ENCODE peak calls at places on chromosomes 11 and 22, in four cellular contexts. G is ovary, O is uterus, T is GM06990. K is an unnamed sample.

GRCh38 chr11:111540921-111541208 is 345 bp downstream of the LAYN start:
- DNase-seq in O (no peak), G (no peak), T (no peak), K (no peak)

GRCh38 chr11:108758458-108758857 is 93.6 kb downstream of the DDX10 start:
- DNase-seq in G (no peak), T (no peak), O (no peak), K (no peak)

GRCh38 chr11:69212121-69213110 is 56.7 kb downstream of the SMIM38 start:
- DNase-seq in O (no peak), T (no peak), G (no peak), K (no peak)

GRCh38 chr11:69150175-69150574 is 5.6 kb upstream of the SMIM38 start:
- DNase-seq in O (no peak), G (no peak), T (no peak), K (no peak)

GRCh38 chr22:46019351-46019750 is 42.4 kb upstream of the WNT7B start:
- DNase-seq in O (no peak), T (no peak), G (peak), K (no peak)

GRCh38 chr11:20754957-20755356 is 85.6 kb downstream of the NELL1 start:
- DNase-seq in G (no peak), O (no peak), T (no peak), K (no peak)

GRCh38 chr11:98964146-98964545 is 56.6 kb upstream of the CNTN5 start:
- DNase-seq in O (no peak), T (no peak), G (no peak), K (no peak)

GRCh38 chr11:116472661-116473060 is 300.1 kb downstream of the BUD13 start:
- DNase-seq in T (no peak), O (peak), G (no peak), K (no peak)

GRCh38 chr11:12048936-12049790 is 40.7 kb upstream of the DKK3 start:
- DNase-seq in G (no peak), O (no peak), T (no peak), K (no peak)

GRCh38 chr11:12680246-12680939 is 6.2 kb downstream of the TEAD1 start:
- DNase-seq in O (peak), T (no peak), G (peak), K (peak)

GRCh38 chr22:20130739-20131592 is 638 bp upstream of the ZDHHC8 start:
- DNase-seq in T (peak), G (peak), O (peak), K (no peak)

GRCh38 chr11:116217006-116217405 is 555.8 kb downstream of the BUD13 start:
- DNase-seq in T (no peak), O (no peak), G (no peak), K (no peak)

GRCh38 chr11:61486779-61487178 is 21.8 kb upstream of the LRRC10B start:
- DNase-seq in T (no peak), O (no peak), G (no peak), K (no peak)

GRCh38 chr11:129192150-129192549 is at the start of gene ARHGAP32:
- DNase-seq in O (no peak), G (no peak), T (no peak), K (no peak)

GRCh38 chr11:64244966-64245365 is 1.8 kb downstream of the PPP1R14B start:
- DNase-seq in O (no peak), T (no peak), G (no peak), K (no peak)

GRCh38 chr22:26975865-26976264 is 318.5 kb downstream of the MIAT start:
- DNase-seq in O (no peak), G (no peak), T (no peak), K (no peak)

GRCh38 chr22:49437956-49438355 is 389.7 kb downstream of the BRD1 start:
- DNase-seq in T (no peak), G (no peak), O (no peak), K (no peak)

GRCh38 chr11:112352907-112353306 is 92.2 kb upstream of the PLET1 start:
- DNase-seq in O (no peak), T (no peak), G (no peak), K (no peak)

GRCh38 chr11:15006139-15006759 is 34.1 kb upstream of the CALCA start:
- DNase-seq in T (peak), O (no peak), G (no peak), K (peak)

GRCh38 chr11:57345555-57346151 is 7.5 kb downstream of the P2RX3 start:
- DNase-seq in O (peak), T (no peak), G (peak), K (peak)

GRCh38 chr11:93155738-93156137 is 42.1 kb downstream of the SLC36A4 start:
- DNase-seq in G (no peak), T (no peak), O (no peak), K (no peak)

GRCh38 chr11:76156971-76157427 is 49.3 kb downstream of the WNT11 start:
- DNase-seq in T (no peak), O (no peak), G (no peak), K (no peak)

GRCh38 chr11:13928566-13929251 is 33.8 kb upstream of the SPON1 start:
- DNase-seq in G (peak), T (no peak), O (no peak), K (no peak)

GRCh38 chr11:13859986-13860385 is 102.5 kb upstream of the SPON1 start:
- DNase-seq in G (no peak), O (no peak), T (no peak), K (no peak)

GRCh38 chr22:17198188-17199130 is 20.8 kb downstream of the ADA2 start:
- DNase-seq in T (no peak), O (peak), G (no peak), K (no peak)

GRCh38 chr11:19828382-19829108 is 115.9 kb downstream of the NAV2 start:
- DNase-seq in T (peak), O (no peak), G (no peak), K (peak)

GRCh38 chr11:58524232-58525036 is 16.5 kb upstream of the OR5B21 start:
- DNase-seq in O (peak), G (peak), T (no peak), K (peak)

GRCh38 chr11:115759622-115760527 is 255.7 kb upstream of the CADM1 start:
- DNase-seq in G (peak), T (no peak), O (peak), K (no peak)

GRCh38 chr11:132177106-132177505 is 806.7 kb downstream of the NTM start:
- DNase-seq in O (no peak), G (no peak), T (no peak), K (no peak)

GRCh38 chr22:33544707-33545106 is 375.6 kb downstream of the LARGE1 start:
- DNase-seq in O (no peak), T (no peak), G (no peak), K (no peak)

GRCh38 chr11:13320688-13321087 is 43.1 kb downstream of the BMAL1 start:
- DNase-seq in G (no peak), O (no peak), T (no peak), K (no peak)

GRCh38 chr22:50250555-50251471 is at the start of gene HDAC10:
- DNase-seq in T (peak), G (peak), O (peak), K (no peak)

GRCh38 chr22:33247758-33248157 is 189.6 kb upstream of the SYN3 start:
- DNase-seq in O (no peak), G (no peak), T (peak), K (no peak)

GRCh38 chr11:131066551-131066950 is 150.3 kb upstream of the SNX19 start:
- DNase-seq in T (no peak), O (no peak), G (no peak), K (no peak)

GRCh38 chr11:9493492-9493891 is 32.7 kb downstream of the ZNF143 start:
- DNase-seq in T (no peak), O (no peak), G (no peak), K (no peak)

GRCh38 chr11:81004576-81004975 is 1563.7 kb upstream of the TENM4 start:
- DNase-seq in G (no peak), O (no peak), T (no peak), K (no peak)

GRCh38 chr11:36361901-36362391 is 65.9 kb downstream of the PRR5L start:
- DNase-seq in T (no peak), O (no peak), G (peak), K (no peak)

DNA sequence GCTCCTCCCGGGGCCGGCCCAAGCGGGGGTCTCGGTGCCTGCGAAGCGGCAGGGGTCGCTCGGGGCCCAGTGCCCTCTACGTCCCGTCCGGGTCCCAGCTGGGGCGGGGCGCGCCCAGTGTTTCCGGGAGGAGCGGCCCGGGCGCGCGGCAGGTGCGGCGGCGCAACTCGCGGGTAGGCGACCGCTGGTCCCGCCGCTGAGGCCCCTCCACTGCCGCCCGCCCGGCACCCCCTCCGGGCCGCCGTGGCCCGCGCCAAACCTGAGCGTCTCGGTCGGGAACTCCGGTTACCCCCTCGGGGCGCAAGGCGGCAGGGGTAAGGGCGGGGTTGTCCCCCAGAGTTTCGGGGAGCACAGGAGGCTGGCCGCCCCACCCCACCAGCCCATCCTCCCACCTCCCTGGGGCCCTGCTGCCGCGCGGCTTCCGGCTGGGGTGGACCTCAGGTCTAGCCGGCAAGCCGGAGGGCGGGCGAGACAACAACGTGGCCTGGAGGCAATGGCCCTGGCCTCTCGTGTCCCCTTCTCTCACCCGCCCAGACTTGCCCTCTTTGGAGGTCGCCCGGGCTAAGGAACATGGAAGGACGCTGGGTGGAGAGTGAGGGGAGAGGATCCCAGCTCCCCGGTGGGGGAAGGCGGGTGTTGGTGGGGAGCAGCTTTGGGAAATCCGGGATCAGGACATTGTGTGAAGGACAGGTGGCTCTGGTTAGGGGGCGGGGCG is 416 bp upstream of the CRACR2B start:
- DNase-seq in T (peak), G (no peak), O (no peak), K (no peak)
- H3K4me3 ChIP-seq in T (peak), G (peak), O (no peak), K (peak)

GRCh38 chr22:36858156-36858555 is 2.6 kb upstream of the NCF4 start:
- DNase-seq in O (no peak), T (no peak), G (no peak), K (no peak)

GRCh38 chr22:36855478-36855877 is 5.3 kb upstream of the NCF4 start:
- DNase-seq in G (no peak), T (no peak), O (no peak), K (no peak)

GRCh38 chr22:36856792-36857135 is 4.0 kb upstream of the NCF4 start:
- DNase-seq in T (no peak), O (no peak), G (no peak), K (no peak)

GRCh38 chr22:36853407-36854099 is 7.3 kb upstream of the NCF4 start:
- DNase-seq in T (peak), O (peak), G (no peak), K (no peak)

DNA sequence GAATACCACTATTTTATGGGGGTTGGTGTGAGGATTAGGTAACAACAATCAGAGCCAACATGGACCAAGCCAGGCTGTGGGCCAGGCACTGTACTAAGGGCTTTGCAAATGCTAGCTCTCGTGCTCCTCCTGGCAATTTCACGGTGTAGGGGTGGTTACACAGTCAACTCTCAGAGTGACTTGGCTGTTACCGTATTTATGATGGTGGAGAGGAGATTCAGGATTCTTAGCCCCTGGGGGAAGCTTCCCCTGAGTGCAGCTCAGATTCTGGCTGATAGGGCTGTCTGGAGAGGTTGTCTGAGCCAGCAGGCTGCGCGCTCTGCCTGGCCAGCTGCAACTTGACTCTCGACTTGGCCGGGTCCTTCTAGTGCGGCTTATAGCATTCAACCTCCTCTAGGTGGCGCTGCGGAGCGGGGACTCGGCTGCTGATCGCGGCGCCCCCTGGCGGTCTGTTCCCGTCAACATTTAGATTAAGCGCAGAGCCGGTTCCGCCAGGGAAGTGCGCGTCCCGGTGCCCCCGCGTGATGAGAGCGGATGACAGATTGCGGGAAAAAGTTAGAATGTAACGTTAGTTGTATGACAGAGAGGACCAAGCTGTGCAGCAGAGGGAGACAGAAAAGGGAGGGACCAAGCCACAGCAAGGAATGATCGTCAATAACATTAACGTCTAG is 4.5 kb upstream of the NCF4 start:
- DNase-seq in O (peak), T (peak), G (peak), K (peak)
- H3K4me3 ChIP-seq in O (no peak), T (no peak), G (no peak), K (no peak)

GRCh38 chr11:31821779-31822574 is 10.9 kb upstream of the PAX6 start:
- DNase-seq in T (no peak), G (no peak), O (no peak), K (no peak)

GRCh38 chr11:31819533-31820437 is 8.7 kb upstream of the PAX6 start:
- DNase-seq in T (no peak), G (no peak), O (no peak), K (no peak)

GRCh38 chr11:31821235-31821764 is 10.2 kb upstream of the PAX6 start:
- DNase-seq in T (no peak), G (no peak), O (no peak), K (no peak)

GRCh38 chr11:31818874-31819331 is 7.8 kb upstream of the PAX6 start:
- DNase-seq in T (no peak), G (no peak), O (no peak), K (no peak)

DNA sequence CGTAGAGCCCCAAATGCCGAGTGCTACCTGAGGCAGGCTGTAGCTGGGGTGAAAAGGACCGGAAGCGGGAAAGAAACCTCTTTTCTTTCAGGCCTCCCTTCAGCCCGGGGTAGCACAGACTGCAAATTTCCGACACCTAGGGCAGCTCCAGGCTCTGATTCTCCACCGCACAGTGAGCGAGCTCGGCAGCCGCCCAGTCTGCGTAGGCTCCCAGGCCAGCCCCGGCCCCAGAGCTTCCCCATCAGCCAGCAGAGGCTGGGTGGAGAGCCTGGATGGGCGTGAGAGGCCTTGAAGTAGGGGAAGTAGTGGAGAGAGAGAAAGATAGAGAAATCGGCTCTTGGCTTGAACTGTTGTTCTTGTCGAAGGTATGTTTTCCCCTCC is 9.3 kb upstream of the PAX6 start:
- DNase-seq in T (no peak), O (no peak), G (no peak), K (no peak)
- H3K4me3 ChIP-seq in T (no peak), O (no peak), G (no peak), K (no peak)

GRCh38 chr11:70646272-70647049 is 248.1 kb downstream of the CTTN start:
- DNase-seq in G (no peak), O (no peak), T (no peak), K (no peak)

GRCh38 chr11:70645537-70645936 is 247.2 kb downstream of the CTTN start:
- DNase-seq in O (no peak), T (no peak), G (no peak), K (no peak)

GRCh38 chr11:70642301-70642700 is 244.0 kb downstream of the CTTN start:
- DNase-seq in T (no peak), O (no peak), G (no peak), K (no peak)

GRCh38 chr11:70643642-70644041 is 245.3 kb downstream of the CTTN start:
- DNase-seq in G (no peak), O (no peak), T (no peak), K (no peak)

GRCh38 chr11:70644343-70645060 is 246.2 kb downstream of the CTTN start:
- DNase-seq in O (no peak), T (no peak), G (no peak), K (no peak)
- H3K4me3 ChIP-seq in O (no peak), T (no peak), G (no peak), K (no peak)

GRCh38 chr11:1310315-1310687 is 869 bp upstream of the TOLLIP start:
- DNase-seq in G (no peak), T (no peak), O (no peak), K (no peak)
- H3K4me3 ChIP-seq in G (peak), T (peak), O (peak), K (peak)

GRCh38 chr11:96306600-96306932 is 36.4 kb downstream of the MAML2 start:
- DNase-seq in O (no peak), G (no peak), T (no peak), K (no peak)

GRCh38 chr11:96309643-96310017 is 33.4 kb downstream of the MAML2 start:
- DNase-seq in T (no peak), G (no peak), O (no peak), K (no peak)

GRCh38 chr11:96309001-96309642 is 33.9 kb downstream of the MAML2 start:
- DNase-seq in O (no peak), G (no peak), T (no peak), K (no peak)

GRCh38 chr11:96306933-96307747 is 35.9 kb downstream of the MAML2 start:
- DNase-seq in T (no peak), G (peak), O (peak), K (no peak)

GRCh38 chr11:96307748-96308133 is 35.3 kb downstream of the MAML2 start:
- DNase-seq in O (no peak), T (no peak), G (no peak), K (no peak)
- H3K4me3 ChIP-seq in O (no peak), T (no peak), G (peak), K (no peak)

GRCh38 chr11:86742436-86742805 is 57.9 kb upstream of the PRSS23 start:
- DNase-seq in O (no peak), T (no peak), G (no peak), K (no peak)

GRCh38 chr11:86741489-86742435 is 58.6 kb upstream of the PRSS23 start:
- DNase-seq in T (no peak), O (no peak), G (no peak), K (no peak)

GRCh38 chr11:86745571-86745970 is 54.8 kb upstream of the PRSS23 start:
- DNase-seq in G (no peak), O (no peak), T (no peak), K (no peak)

GRCh38 chr11:86740628-86741488 is 59.5 kb upstream of the PRSS23 start:
- DNase-seq in O (peak), T (no peak), G (peak), K (no peak)

GRCh38 chr11:86743223-86744118 is 56.9 kb upstream of the PRSS23 start:
- DNase-seq in O (peak), T (no peak), G (no peak), K (no peak)
- H3K4me3 ChIP-seq in O (no peak), T (no peak), G (no peak), K (no peak)